ENCODE peak calls at places on chromosomes 2 and 18, in six cellular contexts. N is AG20443; S is central memory CD4-positive, alpha-beta T cell; D is body of pancreas; K is neural crest cell; M is choroid plexus epithelial cell. O is an unnamed sample.

GRCh38 chr2:128232965-128233789 is 85.5 kb downstream of the HS6ST1 start:
- DNase-seq in M (peak; percentile 73), S (peak; percentile 67), K (peak; percentile 83), D (peak; percentile 90), N (peak; percentile 96), O (peak; percentile 91)

GRCh38 chr2:80035749-80036285 is 268.7 kb downstream of the LRRTM1 start:
- DNase-seq in M (no peak), D (no peak), N (no peak), K (no peak), S (no peak), O (no peak)

GRCh38 chr18:8386981-8387380 is 222.3 kb upstream of the RAB12 start:
- DNase-seq in D (no peak), S (no peak), N (no peak), K (no peak), M (no peak), O (no peak)

GRCh38 chr2:98445167-98445522 is 487 bp downstream of the INPP4A start:
- DNase-seq in K (peak; percentile 14), D (peak; percentile 25), S (peak; percentile 23), N (peak; percentile 72), M (no peak), O (peak; percentile 64)

GRCh38 chr2:601806-602455 is 75.3 kb downstream of the TMEM18 start:
- DNase-seq in S (no peak), M (no peak), K (no peak), N (no peak), D (no peak), O (no peak)

GRCh38 chr2:46299365-46300263 is 2.4 kb downstream of the EPAS1 start:
- DNase-seq in S (no peak), D (peak; percentile 83), M (peak; percentile 74), N (peak; percentile 87), K (no peak), O (peak; percentile 53)

GRCh38 chr2:112140899-112141622 is 2.9 kb downstream of the FBLN7 start:
- DNase-seq in D (no peak), K (no peak), S (no peak), N (no peak), M (no peak), O (no peak)

GRCh38 chr2:240596491-240596931 is 10.0 kb downstream of the CAPN10 start:
- DNase-seq in S (no peak), D (peak; percentile 68), M (no peak), K (no peak), N (no peak), O (no peak)

GRCh38 chr2:65349863-65350262 is 82.5 kb downstream of the SPRED2 start:
- DNase-seq in N (peak; percentile 36), K (no peak), S (no peak), D (peak; percentile 52), M (peak; percentile 82), O (no peak)